ENCODE peak calls at places on chromosomes 4 and X, in seven cellular contexts. D is HCT116, W is K562, P is H1, E is GM12878, C is HepG2, N is SK-N-SH. A is an unnamed sample.

GRCh38 chr4:168856312-168856711 is 153.7 kb downstream of the CBR4 start:
- DNase-seq in D (no peak), W (no peak), P (no peak), E (no peak), C (no peak), N (no peak), A (no peak)

GRCh38 chr4:101356928-101357327 is 9.6 kb upstream of the PPP3CA start:
- DNase-seq in D (peak; percentile 73), W (no peak), P (no peak), E (no peak), C (peak; percentile 67), N (peak; percentile 8), A (peak; percentile 65)

GRCh38 chrX:50075630-50076349 is 125.0 kb downstream of the AKAP4 start:
- DNase-seq in D (no peak), W (no peak), P (no peak), E (no peak), C (no peak), N (no peak), A (no peak)

GRCh38 chr4:176583278-176583677 is 209.4 kb downstream of the VEGFC start:
- DNase-seq in D (no peak), W (no peak), P (no peak), E (no peak), C (no peak), N (no peak), A (no peak)

GRCh38 chr4:146243141-146243882 is 29.0 kb downstream of the REELD1 start:
- DNase-seq in D (no peak), W (peak; percentile 55), P (peak; percentile 90), E (peak; percentile 45), C (no peak), N (no peak), A (no peak)

GRCh38 chr4:40193018-40193571 is 3.7 kb upstream of the RHOH start:
- DNase-seq in D (no peak), W (no peak), P (peak; percentile 42), E (no peak), C (peak; percentile 7), N (no peak), A (no peak)

GRCh38 chr4:164876680-164877324 is at the start of gene APELA:
- DNase-seq in D (no peak), W (no peak), P (no peak), E (peak; percentile 82), C (peak; percentile 3), N (no peak), A (no peak)

GRCh38 chrX:24956828-24957227 is 58.9 kb downstream of the ARX start:
- DNase-seq in D (no peak), W (no peak), P (no peak), E (no peak), C (no peak), N (no peak), A (no peak)

GRCh38 chr4:98502624-98503023 is 155.8 kb downstream of the TSPAN5 start:
- DNase-seq in D (no peak), W (no peak), P (no peak), E (no peak), C (no peak), N (no peak), A (no peak)

GRCh38 chr4:110106946-110107325 is 91.5 kb downstream of the ELOVL6 start:
- DNase-seq in D (no peak), W (peak; percentile 13), P (no peak), E (no peak), C (peak; percentile 60), N (no peak), A (no peak)

GRCh38 chrX:9370888-9371287 is 94.0 kb upstream of the TBL1X start:
- DNase-seq in D (no peak), W (no peak), P (no peak), E (no peak), C (no peak), N (no peak), A (no peak)

GRCh38 chrX:72123471-72124185 is 8.1 kb downstream of the RTL5 start:
- DNase-seq in D (no peak), W (no peak), P (no peak), E (no peak), C (no peak), N (no peak), A (no peak)

GRCh38 chr4:153204247-153205027 is at the start of gene TRIM2:
- DNase-seq in D (peak; percentile 86), W (peak; percentile 59), P (peak; percentile 72), E (no peak), C (peak; percentile 71), N (no peak), A (no peak)

GRCh38 chrX:129653985-129654651 is 638 bp downstream of the APLN start:
- DNase-seq in D (no peak), W (no peak), P (no peak), E (no peak), C (no peak), N (peak; percentile 74), A (no peak)

GRCh38 chr4:174561556-174561955 is 39.3 kb upstream of the HPGD start:
- DNase-seq in D (no peak), W (no peak), P (no peak), E (no peak), C (no peak), N (no peak), A (no peak)

GRCh38 chr4:122666527-122667245 is 45.8 kb upstream of the IL21 start:
- DNase-seq in D (peak; percentile 52), W (no peak), P (no peak), E (no peak), C (no peak), N (no peak), A (peak; percentile 10)

GRCh38 chr4:6938758-6939201 is 29.2 kb downstream of the TBC1D14 start:
- DNase-seq in D (no peak), W (no peak), P (no peak), E (no peak), C (no peak), N (no peak), A (no peak)

GRCh38 chrX:130563476-130563875 is 161.7 kb downstream of the RBMX2 start:
- DNase-seq in D (no peak), W (no peak), P (no peak), E (no peak), C (no peak), N (no peak), A (no peak)

GRCh38 chr4:98838977-98839618 is 89.8 kb downstream of the EIF4E start:
- DNase-seq in D (peak; percentile 32), W (peak; percentile 50), P (no peak), E (no peak), C (no peak), N (peak; percentile 20), A (no peak)

GRCh38 chr4:149108626-149109025 is 666.4 kb upstream of the NR3C2 start:
- DNase-seq in D (no peak), W (no peak), P (no peak), E (no peak), C (no peak), N (no peak), A (no peak)

GRCh38 chr4:158895797-158896442 is 127.1 kb downstream of the FNIP2 start:
- DNase-seq in D (no peak), W (no peak), P (no peak), E (no peak), C (no peak), N (no peak), A (no peak)

GRCh38 chr4:7206856-7207567 is 14.7 kb downstream of the SORCS2 start:
- DNase-seq in D (no peak), W (peak; percentile 60), P (no peak), E (no peak), C (no peak), N (peak; percentile 88), A (no peak)

GRCh38 chr4:20127626-20128025 is 124.1 kb upstream of the SLIT2 start:
- DNase-seq in D (no peak), W (no peak), P (no peak), E (no peak), C (no peak), N (no peak), A (no peak)

GRCh38 chr4:107740381-107740780 is 20.3 kb upstream of the PAPSS1 start:
- DNase-seq in D (no peak), W (no peak), P (no peak), E (no peak), C (no peak), N (no peak), A (no peak)

GRCh38 chr4:21901831-21902230 is 46.7 kb downstream of the KCNIP4 start:
- DNase-seq in D (no peak), W (no peak), P (no peak), E (no peak), C (no peak), N (no peak), A (no peak)

GRCh38 chr4:53512608-53513007 is 78.7 kb downstream of the LNX1 start:
- DNase-seq in D (no peak), W (no peak), P (no peak), E (no peak), C (no peak), N (no peak), A (no peak)

GRCh38 chrX:97372006-97372766 is 488.5 kb downstream of the RPA4 start:
- DNase-seq in D (no peak), W (no peak), P (no peak), E (no peak), C (no peak), N (no peak), A (no peak)

GRCh38 chr4:22986262-22986661 is 293.5 kb downstream of the GBA3 start:
- DNase-seq in D (no peak), W (no peak), P (no peak), E (no peak), C (no peak), N (no peak), A (no peak)

DNA sequence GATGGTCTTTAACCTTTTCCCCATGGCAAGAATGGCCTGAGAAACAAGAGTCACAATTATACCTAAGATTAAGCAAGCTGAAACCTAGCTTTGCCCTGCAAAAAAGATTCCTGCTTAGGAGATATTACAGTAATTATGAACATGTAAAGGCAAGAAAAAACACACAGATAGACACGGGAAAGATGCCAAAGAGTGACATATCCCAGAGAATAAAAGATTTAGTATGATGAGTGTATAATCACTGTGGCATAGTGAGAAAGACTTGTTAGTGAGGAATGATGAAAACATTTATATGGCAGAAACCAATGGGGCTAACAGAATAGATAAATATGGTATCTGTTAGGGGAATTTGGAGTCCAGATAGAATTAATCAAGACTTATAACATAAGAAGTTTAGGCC is 29.6 kb upstream of the TASL start:
- DNase-seq in D (no peak), W (no peak), P (no peak), E (no peak), C (no peak), N (no peak), A (no peak)
- H3K27ac ChIP-seq in D (no peak overlapping the region), W (no peak overlapping the region), P (no peak overlapping the region), E (no peak overlapping the region), C (no peak overlapping the region), N (no peak overlapping the region), A (no peak overlapping the region)

GRCh38 chr4:135073389-135073788 is 871.8 kb upstream of the PABPC4L start:
- DNase-seq in D (no peak), W (no peak), P (no peak), E (no peak), C (no peak), N (no peak), A (no peak)

GRCh38 chr4:135072553-135072952 is 871.0 kb upstream of the PABPC4L start:
- DNase-seq in D (no peak), W (no peak), P (no peak), E (no peak), C (no peak), N (no peak), A (no peak)
- TF ChIP-seq SIN3A in D (no peak), W (no peak), P (no peak), E (no peak), C (no peak), N (no peak), A (no peak)

GRCh38 chr4:77002721-77003120 is 53.2 kb downstream of the SEPTIN11 start:
- DNase-seq in D (no peak), W (no peak), P (no peak), E (no peak), C (no peak), N (no peak), A (no peak)
- H3K27ac ChIP-seq in D (no peak overlapping the region), W (no peak overlapping the region), P (no peak overlapping the region), E (no peak overlapping the region), C (no peak overlapping the region), N (peak overlapping the region; percentile 92), A (no peak overlapping the region)

GRCh38 chr4:169933531-169933930 is 92.7 kb downstream of the MFAP3L start:
- DNase-seq in D (no peak), W (no peak), P (no peak), E (no peak), C (no peak), N (no peak), A (no peak)
- TF ChIP-seq SIN3A in D (no peak), W (no peak), P (no peak), E (no peak), C (no peak), N (no peak), A (no peak)

A was measured in Panc1.